ENCODE peak calls at places on chromosomes 6 and 20, in four cellular contexts. A is CD8-positive, alpha-beta T cell; E is IMR-90; C is astrocyte. V is an unnamed sample.

GRCh38 chr20:4828830-4829493 is 107.3 kb downstream of the PRND start:
- DNase-seq in A (no peak), E (no peak), C (no peak), V (no peak)

GRCh38 chr20:2256132-2256531 is 39.7 kb upstream of the TGM3 start:
- DNase-seq in A (no peak), E (no peak), C (no peak), V (no peak)

GRCh38 chr20:56393133-56393472 is 658 bp downstream of the CSTF1 start:
- DNase-seq in A (no peak), E (no peak), C (no peak), V (no peak)

GRCh38 chr6:50862172-50862571 is 43.5 kb downstream of the TFAP2B start:
- DNase-seq in A (no peak), E (no peak), C (no peak), V (no peak)

GRCh38 chr20:38177201-38177600 is 12.1 kb upstream of the TGM2 start:
- DNase-seq in A (no peak), E (no peak), C (no peak), V (no peak)

GRCh38 chr6:134082191-134082590 is 29.8 kb upstream of the SLC2A12 start:
- DNase-seq in A (no peak), E (no peak), C (no peak), V (no peak)

GRCh38 chr6:84409911-84410310 is 182.5 kb upstream of the CEP162 start:
- DNase-seq in A (no peak), E (no peak), C (no peak), V (no peak)

GRCh38 chr20:24798930-24799705 is 150.0 kb upstream of the CST7 start:
- DNase-seq in A (no peak), E (no peak), C (peak), V (no peak)

GRCh38 chr6:10598084-10598960 is 77.2 kb downstream of the GCNT2 start:
- DNase-seq in A (no peak), E (no peak), C (no peak), V (no peak)

GRCh38 chr20:43542674-43543073 is 16.2 kb upstream of the SGK2 start:
- DNase-seq in A (no peak), E (no peak), C (no peak), V (no peak)

GRCh38 chr6:170295519-170296422 is 4.9 kb upstream of the DLL1 start:
- DNase-seq in A (peak), E (no peak), C (no peak), V (no peak)

GRCh38 chr6:80211295-80211694 is 104.8 kb downstream of the BCKDHB start:
- DNase-seq in A (no peak), E (peak), C (peak), V (no peak)

GRCh38 chr6:99349620-99350141 is at the start of gene FAXC:
- DNase-seq in A (no peak), E (peak), C (peak), V (no peak)

GRCh38 chr6:28220164-28221133 is 4.6 kb upstream of the ZSCAN9 start:
- DNase-seq in A (no peak), E (peak), C (peak), V (no peak)

GRCh38 chr6:4491501-4492260 is 284.5 kb upstream of the CDYL start:
- DNase-seq in A (no peak), E (peak), C (no peak), V (no peak)

GRCh38 chr6:33075568-33076405 is at the start of gene HLA-DPB1:
- DNase-seq in A (no peak), E (peak), C (peak), V (no peak)

GRCh38 chr6:13468839-13469238 is 18.6 kb downstream of the GFOD1 start:
- DNase-seq in A (no peak), E (no peak), C (no peak), V (no peak)

GRCh38 chr20:51469578-51470520 is 72.7 kb downstream of the NFATC2 start:
- DNase-seq in A (no peak), E (no peak), C (no peak), V (no peak)

GRCh38 chr6:28710466-28711191 is 184.9 kb downstream of the GPX5 start:
- DNase-seq in A (no peak), E (peak), C (peak), V (no peak)

GRCh38 chr6:124822118-124822746 is 140.0 kb upstream of the RNF217 start:
- DNase-seq in A (no peak), E (no peak), C (no peak), V (no peak)

GRCh38 chr20:63453029-63453523 is 19.4 kb downstream of the KCNQ2 start:
- DNase-seq in A (no peak), E (no peak), C (no peak), V (no peak)

GRCh38 chr20:24950836-24951525 is 1.9 kb downstream of the CST7 start:
- DNase-seq in A (no peak), E (no peak), C (no peak), V (no peak)

GRCh38 chr20:63074631-63075030 is 67.9 kb upstream of the BHLHE23 start:
- DNase-seq in A (no peak), E (no peak), C (no peak), V (no peak)

GRCh38 chr20:62142252-62143117 is 709 bp downstream of the PSMA7 start:
- DNase-seq in A (no peak), E (no peak), C (no peak), V (no peak)

GRCh38 chr6:53928641-53929339 is 134.0 kb downstream of the LRRC1 start:
- DNase-seq in A (no peak), E (peak), C (peak), V (no peak)

GRCh38 chr20:62628691-62629090 is 13.6 kb upstream of the SLCO4A1 start:
- DNase-seq in A (no peak), E (peak), C (no peak), V (no peak)

GRCh38 chr6:119145111-119145510 is 66.6 kb upstream of the FAM184A start:
- DNase-seq in A (no peak), E (no peak), C (no peak), V (no peak)

GRCh38 chr20:16222859-16223411 is 350.3 kb downstream of the KIF16B start:
- DNase-seq in A (no peak), E (no peak), C (no peak), V (no peak)

GRCh38 chr6:39209360-39209811 is 19.9 kb downstream of the KCNK5 start:
- DNase-seq in A (no peak), E (no peak), C (no peak), V (no peak)

GRCh38 chr20:63376283-63377250 is 15.4 kb upstream of the CHRNA4 start:
- DNase-seq in A (peak), E (no peak), C (no peak), V (no peak)

DNA sequence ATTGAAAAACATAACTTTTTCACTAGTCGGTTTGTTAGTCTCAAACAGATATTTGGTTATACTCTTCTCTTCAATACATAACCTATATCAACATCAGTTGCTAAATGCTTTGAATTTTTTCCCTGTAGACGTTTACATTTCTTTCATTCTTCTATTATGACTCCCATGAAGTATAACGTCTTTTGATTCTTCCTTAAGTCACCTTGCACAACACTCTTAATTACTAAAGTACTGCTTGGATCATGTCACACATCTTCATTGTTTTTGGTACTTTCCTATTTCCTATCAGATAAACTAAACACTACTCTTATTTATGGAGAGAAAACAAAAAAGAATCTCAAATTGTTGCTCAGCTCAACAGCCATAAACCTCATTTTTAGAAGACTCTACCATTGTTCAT is 23.0 kb upstream of the BMP5 start:
- DNase-seq in A (no peak), E (peak), C (peak), V (no peak)
- H3K27ac ChIP-seq in A (no peak), E (peak), C (no peak), V (no peak)

DNA sequence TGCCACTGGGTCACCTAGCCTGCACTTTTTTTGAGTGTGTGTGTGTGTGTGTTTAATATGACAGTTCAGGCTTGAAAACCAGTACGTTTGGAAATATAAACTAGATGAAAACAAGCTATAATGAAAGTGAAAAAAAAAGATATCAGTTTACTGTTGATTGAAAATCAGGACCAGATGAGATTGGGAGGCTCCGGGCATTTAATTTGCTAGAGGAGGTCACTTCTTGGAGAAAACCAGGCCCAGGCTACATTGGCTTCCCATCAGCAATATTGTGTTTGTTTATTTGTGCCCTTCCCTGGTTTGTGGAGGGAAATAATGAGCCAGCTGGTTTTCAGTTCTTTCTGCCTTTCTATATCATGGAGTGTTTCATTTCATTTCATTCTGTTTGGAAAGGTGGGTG is 246.6 kb upstream of the JAG1 start:
- DNase-seq in A (no peak), E (no peak), C (no peak), V (no peak)
- H3K27ac ChIP-seq in A (no peak), E (peak), C (peak), V (no peak)

GRCh38 chr6:113009682-113010081 is 662.6 kb downstream of the RFPL4B start:
- DNase-seq in A (no peak), E (peak), C (peak), V (no peak)

GRCh38 chr6:113010590-113010989 is 663.5 kb downstream of the RFPL4B start:
- DNase-seq in A (no peak), E (no peak), C (no peak), V (no peak)

GRCh38 chr6:113010181-113010580 is 663.1 kb downstream of the RFPL4B start:
- DNase-seq in A (no peak), E (no peak), C (no peak), V (no peak)

GRCh38 chr6:113006494-113006893 is 659.4 kb downstream of the RFPL4B start:
- DNase-seq in A (no peak), E (no peak), C (no peak), V (no peak)

DNA sequence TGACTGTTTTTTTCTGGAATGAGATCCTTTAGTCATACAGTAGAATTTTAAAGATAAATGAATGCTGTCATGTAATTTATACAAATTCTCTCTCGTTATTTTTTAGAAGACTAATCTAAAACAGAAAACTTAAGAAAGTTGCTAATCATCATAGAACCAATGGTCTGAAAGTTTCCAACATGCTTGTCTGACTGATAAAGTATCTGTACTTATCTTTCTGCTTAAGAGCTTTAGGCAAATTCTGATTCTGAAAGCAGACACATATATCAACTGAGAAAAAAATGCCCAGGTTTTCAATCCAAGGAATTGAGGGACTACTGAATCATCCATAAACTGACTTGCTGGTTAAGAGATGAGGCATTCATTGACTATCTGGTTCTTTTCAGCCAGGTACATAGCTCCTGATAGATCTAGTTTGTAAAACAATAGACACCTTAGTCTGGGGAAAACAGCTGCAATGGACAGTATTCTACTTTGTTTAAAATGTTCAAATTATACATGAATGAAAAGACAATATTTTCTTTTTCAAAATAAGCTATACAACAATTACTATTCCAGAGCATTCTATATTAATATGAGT is 657.7 kb downstream of the RFPL4B start:
- DNase-seq in A (no peak), E (peak), C (peak), V (no peak)
- H3K27ac ChIP-seq in A (no peak), E (no peak), C (no peak), V (no peak)

GRCh38 chr20:47237715-47238114 is 118.8 kb downstream of the ZMYND8 start:
- DNase-seq in A (no peak), E (no peak), C (no peak), V (no peak)
- H3K27ac ChIP-seq in A (no peak), E (peak), C (no peak), V (no peak)

GRCh38 chr20:57774951-57775350 is 65.1 kb upstream of the PMEPA1 start:
- DNase-seq in A (no peak), E (no peak), C (no peak), V (no peak)
- H3K27ac ChIP-seq in A (no peak), E (no peak), C (no peak), V (no peak)

DNA sequence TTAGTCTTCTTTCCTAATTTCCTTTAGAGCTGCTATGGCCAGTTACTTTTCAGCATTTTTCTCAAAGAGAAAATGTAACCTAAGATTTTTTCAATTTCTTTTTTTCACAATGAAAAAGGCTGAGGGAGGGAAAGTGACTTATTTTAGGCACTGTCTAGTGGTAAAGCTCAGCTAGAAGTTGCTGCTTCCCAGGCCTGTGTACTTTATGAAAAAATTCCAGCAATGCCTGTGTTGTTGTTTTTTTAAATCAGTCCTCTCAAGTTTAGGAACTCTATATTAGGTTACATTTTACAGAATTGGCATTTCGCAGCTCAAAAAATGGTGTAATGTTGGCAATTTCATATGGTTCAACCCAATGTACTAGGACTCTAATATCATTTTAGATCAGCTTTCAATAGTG is 269.6 kb downstream of the ARID1B start:
- DNase-seq in A (no peak), E (peak), C (no peak), V (no peak)
- H3K27ac ChIP-seq in A (no peak), E (no peak), C (no peak), V (no peak)

GRCh38 chr6:145077382-145077781 is 657.9 kb downstream of the EPM2A start:
- DNase-seq in A (no peak), E (no peak), C (no peak), V (no peak)

GRCh38 chr6:145076110-145076841 is 659.0 kb downstream of the EPM2A start:
- DNase-seq in A (no peak), E (no peak), C (no peak), V (no peak)

GRCh38 chr6:145073811-145074210 is 661.5 kb downstream of the EPM2A start:
- DNase-seq in A (no peak), E (peak), C (peak), V (no peak)

GRCh38 chr6:145075425-145075824 is 659.9 kb downstream of the EPM2A start:
- DNase-seq in A (no peak), E (no peak), C (no peak), V (no peak)

DNA sequence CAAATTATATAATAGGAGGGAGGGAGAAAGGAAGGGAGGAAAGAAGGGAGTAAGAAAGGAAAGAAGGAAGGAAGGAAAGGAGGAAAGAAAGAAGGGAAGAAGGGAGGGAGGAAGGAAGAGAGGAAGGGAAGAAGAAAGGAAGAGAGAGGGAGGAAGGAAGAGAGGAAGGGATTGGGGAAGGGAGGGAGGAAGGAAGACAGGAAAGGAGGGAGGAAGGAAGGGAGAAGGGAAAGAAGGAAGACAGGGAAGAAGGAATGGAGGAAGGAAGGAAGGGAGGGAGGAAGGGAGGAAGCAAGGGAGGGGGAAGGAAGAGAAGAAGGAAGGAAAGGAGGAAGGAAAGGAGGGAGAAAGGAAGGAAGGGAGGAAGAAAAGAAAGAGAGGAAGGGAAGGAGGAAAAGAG is 660.5 kb downstream of the EPM2A start:
- DNase-seq in A (no peak), E (no peak), C (no peak), V (no peak)
- H3K27ac ChIP-seq in A (no peak), E (no peak), C (no peak), V (no peak)

DNA sequence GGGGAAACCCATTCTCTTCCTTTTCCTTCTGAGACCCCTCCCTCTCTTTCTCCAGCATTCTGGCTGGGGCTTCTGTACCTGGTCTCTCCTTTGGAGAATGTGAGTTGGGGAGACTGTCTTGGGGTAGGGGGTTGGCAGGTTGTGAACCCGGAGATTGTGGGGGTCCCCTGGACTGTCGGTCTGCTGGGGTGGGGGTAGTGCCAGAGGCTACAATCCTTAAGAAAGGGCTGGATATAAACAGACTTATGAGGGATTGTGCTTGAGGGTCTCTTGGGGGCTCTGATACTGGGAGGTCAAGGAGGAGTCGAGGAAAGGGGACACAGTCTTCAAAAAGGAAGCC is 2.4 kb downstream of the SPAG4 start:
- DNase-seq in A (no peak), E (no peak), C (no peak), V (no peak)
- H3K27ac ChIP-seq in A (no peak), E (no peak), C (no peak), V (no peak)